ENCODE peak calls at places on chromosomes 1 and 21, in seven cellular contexts. One of them, this sample, is unnamed.
A peak's percentile ranks its signal among the peaks of the same experiment; 100 is the strongest.

GRCh38 chr1:53409695-53410094 is 49.5 kb upstream of the DMRTB1 start:
- DNase-seq in testis: no peak
- DNase-seq in heart left ventricle: no peak
- DNase-seq in GM06990: no peak
- DNase-seq in brain microvascular endothelial cell: no peak
- DNase-seq in AG04449: no peak
- DNase-seq in epithelial cell of esophagus: no peak
- DNase-seq in this sample: no peak

GRCh38 chr1:172112573-172112972 is 271.3 kb downstream of the DNM3 start:
- DNase-seq in testis: no peak
- DNase-seq in heart left ventricle: no peak
- DNase-seq in GM06990: no peak
- DNase-seq in brain microvascular endothelial cell: no peak
- DNase-seq in AG04449: no peak
- DNase-seq in epithelial cell of esophagus: peak; percentile 32
- DNase-seq in this sample: no peak

GRCh38 chr1:247332215-247332900 is 691 bp upstream of the ZNF496 start:
- DNase-seq in testis: peak; percentile 53
- DNase-seq in heart left ventricle: peak; percentile 72
- DNase-seq in GM06990: peak; percentile 75
- DNase-seq in brain microvascular endothelial cell: no peak
- DNase-seq in AG04449: no peak
- DNase-seq in epithelial cell of esophagus: peak; percentile 45
- DNase-seq in this sample: no peak

GRCh38 chr1:114482585-114482984 is 28.4 kb downstream of the TRIM33 start:
- DNase-seq in testis: no peak
- DNase-seq in heart left ventricle: no peak
- DNase-seq in GM06990: peak; percentile 58
- DNase-seq in brain microvascular endothelial cell: no peak
- DNase-seq in AG04449: no peak
- DNase-seq in epithelial cell of esophagus: peak; percentile 74
- DNase-seq in this sample: no peak

GRCh38 chr1:46184920-46185658 is 8.8 kb upstream of the P3R3URF start:
- DNase-seq in testis: no peak
- DNase-seq in heart left ventricle: no peak
- DNase-seq in GM06990: no peak
- DNase-seq in brain microvascular endothelial cell: no peak
- DNase-seq in AG04449: no peak
- DNase-seq in epithelial cell of esophagus: no peak
- DNase-seq in this sample: no peak

GRCh38 chr1:17119744-17120482 is 662 bp upstream of the PADI2 start:
- DNase-seq in testis: no peak
- DNase-seq in heart left ventricle: no peak
- DNase-seq in GM06990: peak; percentile 68
- DNase-seq in brain microvascular endothelial cell: no peak
- DNase-seq in AG04449: no peak
- DNase-seq in epithelial cell of esophagus: no peak
- DNase-seq in this sample: no peak

GRCh38 chr1:241842565-241842964 is 5.4 kb upstream of the EXO1 start:
- DNase-seq in testis: no peak
- DNase-seq in heart left ventricle: no peak
- DNase-seq in GM06990: no peak
- DNase-seq in brain microvascular endothelial cell: peak; percentile 28
- DNase-seq in AG04449: no peak
- DNase-seq in epithelial cell of esophagus: peak; percentile 54
- DNase-seq in this sample: no peak

GRCh38 chr1:110436635-110437034 is 14.3 kb upstream of the PROK1 start:
- DNase-seq in testis: peak; percentile 43
- DNase-seq in heart left ventricle: no peak
- DNase-seq in GM06990: no peak
- DNase-seq in brain microvascular endothelial cell: no peak
- DNase-seq in AG04449: no peak
- DNase-seq in epithelial cell of esophagus: no peak
- DNase-seq in this sample: no peak

GRCh38 chr1:233734456-233734855 is 120.5 kb downstream of the KCNK1 start:
- DNase-seq in testis: no peak
- DNase-seq in heart left ventricle: no peak
- DNase-seq in GM06990: no peak
- DNase-seq in brain microvascular endothelial cell: no peak
- DNase-seq in AG04449: no peak
- DNase-seq in epithelial cell of esophagus: no peak
- DNase-seq in this sample: no peak

DNA sequence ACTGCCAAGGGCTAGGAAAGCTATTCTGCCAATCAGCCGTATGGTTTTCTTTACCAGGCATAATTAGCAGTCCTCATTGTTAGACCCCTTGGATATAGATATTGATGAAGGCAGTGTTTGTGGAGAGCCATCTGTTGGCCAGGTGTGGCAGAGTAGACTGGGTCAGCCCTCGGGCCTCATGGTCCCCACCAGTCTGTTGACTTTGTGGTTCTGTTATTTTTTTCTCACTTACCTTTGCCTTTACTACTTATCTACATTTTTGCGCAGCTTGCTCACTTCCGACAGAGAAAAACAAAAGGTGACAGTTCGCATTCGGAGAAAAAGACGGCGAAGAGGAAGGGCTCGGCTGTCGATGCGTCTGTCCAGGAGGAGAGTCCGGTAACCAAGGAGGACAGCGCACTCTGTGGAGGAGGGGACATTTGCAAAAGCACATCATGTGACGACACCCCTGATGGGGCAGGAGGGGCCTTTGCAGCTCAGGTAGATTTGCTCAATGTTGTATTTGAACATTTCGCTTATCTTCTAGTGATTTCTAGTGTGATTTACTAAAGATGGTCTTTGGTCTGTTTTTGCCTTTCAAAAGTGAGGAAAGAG is 2.3 kb downstream of the PCNT start:
- DNase-seq in testis: no peak
- DNase-seq in heart left ventricle: no peak
- DNase-seq in GM06990: no peak
- DNase-seq in brain microvascular endothelial cell: no peak
- DNase-seq in AG04449: no peak
- DNase-seq in epithelial cell of esophagus: peak; percentile 16
- DNase-seq in this sample: no peak
- TF ChIP-seq CTCF in testis: no peak
- TF ChIP-seq CTCF in heart left ventricle: no peak
- TF ChIP-seq CTCF in GM06990: peak; percentile 16
- TF ChIP-seq CTCF in brain microvascular endothelial cell: no peak
- TF ChIP-seq CTCF in AG04449: no peak
- TF ChIP-seq CTCF in epithelial cell of esophagus: no peak
- TF ChIP-seq CTCF in this sample: no peak

GRCh38 chr1:202349263-202349928 is 897 bp downstream of the PPP1R12B start:
- DNase-seq in testis: no peak
- DNase-seq in heart left ventricle: no peak
- DNase-seq in GM06990: no peak
- DNase-seq in brain microvascular endothelial cell: peak; percentile 93
- DNase-seq in AG04449: no peak
- DNase-seq in epithelial cell of esophagus: peak; percentile 20
- DNase-seq in this sample: no peak
- H3K4me3 ChIP-seq in testis: peak overlapping the region; percentile 85
- H3K4me3 ChIP-seq in heart left ventricle: peak overlapping the region; percentile 93
- H3K4me3 ChIP-seq in GM06990: peak overlapping the region; percentile 96
- H3K4me3 ChIP-seq in brain microvascular endothelial cell: peak overlapping the region; percentile 94
- H3K4me3 ChIP-seq in AG04449: peak overlapping the region; percentile 98
- H3K4me3 ChIP-seq in epithelial cell of esophagus: peak overlapping the region; percentile 95
- H3K4me3 ChIP-seq in this sample: peak overlapping the region; percentile 92

DNA sequence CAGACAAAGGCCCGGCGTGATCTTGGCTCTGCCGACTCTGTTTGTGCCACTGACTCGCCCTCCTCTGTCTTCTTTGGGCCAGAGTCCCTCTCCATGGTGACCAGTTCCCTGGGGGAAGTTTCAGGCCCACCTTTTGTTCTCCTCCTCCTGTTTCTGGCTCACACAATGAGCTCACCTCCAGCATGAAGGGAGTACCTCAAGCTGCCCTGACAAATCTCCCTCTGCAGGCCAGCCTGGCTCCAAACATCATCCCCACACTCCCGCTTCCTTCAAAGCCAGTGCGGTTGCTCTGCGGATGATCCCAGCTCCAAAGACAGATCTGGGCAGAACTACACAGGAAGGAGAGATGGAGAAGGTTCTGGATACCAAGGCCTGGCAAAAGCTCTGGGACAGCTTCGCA is 576.6 kb downstream of the NPHP4 start:
- DNase-seq in testis: no peak
- DNase-seq in heart left ventricle: no peak
- DNase-seq in GM06990: no peak
- DNase-seq in brain microvascular endothelial cell: no peak
- DNase-seq in AG04449: no peak
- DNase-seq in epithelial cell of esophagus: no peak
- DNase-seq in this sample: no peak
- TF ChIP-seq CTCF in testis: no peak
- TF ChIP-seq CTCF in heart left ventricle: no peak
- TF ChIP-seq CTCF in GM06990: no peak
- TF ChIP-seq CTCF in brain microvascular endothelial cell: no peak
- TF ChIP-seq CTCF in AG04449: no peak
- TF ChIP-seq CTCF in epithelial cell of esophagus: no peak
- TF ChIP-seq CTCF in this sample: no peak

DNA sequence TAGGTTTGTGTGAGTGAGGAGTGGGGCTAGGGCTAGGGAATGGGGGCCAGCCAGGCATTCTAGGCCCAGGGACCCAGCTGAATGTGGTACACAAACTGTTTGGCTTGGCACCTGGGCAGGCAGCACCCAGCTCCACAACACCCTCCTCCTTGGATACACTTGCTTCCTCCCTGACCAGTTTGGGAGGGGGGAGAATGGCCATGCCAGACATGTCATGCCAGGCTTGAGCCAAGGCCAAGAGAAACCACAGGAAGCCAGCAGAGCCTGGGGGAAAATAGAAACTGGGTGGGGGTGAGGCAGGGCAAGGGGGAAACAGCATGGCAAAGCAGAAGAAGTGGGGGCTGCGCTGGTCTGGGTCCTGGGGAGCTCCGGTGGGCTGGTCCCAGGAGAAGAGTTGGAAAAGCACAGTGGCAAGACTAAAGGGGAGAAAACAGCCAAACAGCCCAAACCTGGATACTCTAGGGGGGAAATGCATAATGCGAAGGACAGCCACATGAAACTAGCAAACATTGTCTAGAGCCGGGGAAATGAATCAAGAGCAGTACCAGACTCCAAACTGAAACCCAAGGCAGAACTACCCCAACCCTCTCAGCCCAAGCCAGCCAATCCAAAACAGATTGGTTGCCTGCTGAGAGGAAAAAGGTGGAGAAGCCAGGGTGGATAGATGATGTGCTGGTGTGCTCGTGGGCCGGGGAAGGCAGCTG is 47.9 kb downstream of the LGR6 start:
- DNase-seq in testis: no peak
- DNase-seq in heart left ventricle: no peak
- DNase-seq in GM06990: no peak
- DNase-seq in brain microvascular endothelial cell: no peak
- DNase-seq in AG04449: no peak
- DNase-seq in epithelial cell of esophagus: no peak
- DNase-seq in this sample: no peak
- H3K4me3 ChIP-seq in testis: no peak overlapping the region
- H3K4me3 ChIP-seq in heart left ventricle: no peak overlapping the region
- H3K4me3 ChIP-seq in GM06990: no peak overlapping the region
- H3K4me3 ChIP-seq in brain microvascular endothelial cell: no peak overlapping the region
- H3K4me3 ChIP-seq in AG04449: no peak overlapping the region
- H3K4me3 ChIP-seq in epithelial cell of esophagus: no peak overlapping the region
- H3K4me3 ChIP-seq in this sample: no peak overlapping the region